ENCODE peak calls at places on chromosomes 4 and X, in seven cellular contexts. R is activated CD4-positive, alpha-beta T cell treated with anti-CD3 and anti-CD28 coated beads, Interleukin-2, amount 10 ng/mL, durations not matched to agents 24 days and 14 days; C is body of pancreas; G is AG09309; P is GM13977; L is MCF 10A; Q is neuronal stem cell. J is an unnamed sample.

GRCh38 chr4:153116101-153116680 is 88.1 kb upstream of the TRIM2 start:
- DNase-seq in R (no peak), C (no peak), G (no peak), P (no peak), L (no peak), Q (no peak), J (no peak)

GRCh38 chrX:133364201-133364600 is 51.1 kb downstream of the GPC4 start:
- DNase-seq in R (no peak), C (no peak), G (no peak), P (no peak), L (no peak), Q (no peak), J (no peak)

GRCh38 chr4:156970501-156971167 is 965 bp downstream of the PDGFC start:
- DNase-seq in R (no peak), C (peak; percentile 70), G (no peak), P (peak; percentile 23), L (peak; percentile 83), Q (peak; percentile 54), J (peak; percentile 20)

GRCh38 chr4:113869743-113870375 is 108.3 kb upstream of the CAMK2D start:
- DNase-seq in R (peak; percentile 67), C (no peak), G (no peak), P (peak; percentile 14), L (peak; percentile 72), Q (no peak), J (no peak)

GRCh38 chr4:174318829-174319764 is 35.4 kb downstream of the CEP44 start:
- DNase-seq in R (peak; percentile 60), C (no peak), G (no peak), P (peak; percentile 24), L (peak; percentile 48), Q (peak; percentile 11), J (no peak)

GRCh38 chr4:100248476-100248875 is 58.2 kb upstream of the DDIT4L start:
- DNase-seq in R (no peak), C (no peak), G (no peak), P (no peak), L (no peak), Q (no peak), J (no peak)

GRCh38 chr4:186144596-186145569 is 40.4 kb downstream of the FAM149A start:
- DNase-seq in R (peak; percentile 67), C (peak; percentile 56), G (no peak), P (peak; percentile 61), L (peak; percentile 33), Q (peak; percentile 77), J (no peak)

GRCh38 chrX:116873678-116874077 is 410.9 kb upstream of the CT83 start:
- DNase-seq in R (no peak), C (no peak), G (peak; percentile 35), P (no peak), L (peak; percentile 46), Q (no peak), J (no peak)

GRCh38 chrX:15686818-15687685 is 22.4 kb upstream of the CLTRN start:
- DNase-seq in R (peak; percentile 87), C (peak; percentile 70), G (peak; percentile 14), P (peak; percentile 50), L (peak; percentile 78), Q (peak; percentile 31), J (peak; percentile 20)

GRCh38 chrX:386768-387575 is at the start of gene PPP2R3B:
- DNase-seq in R (peak; percentile 100), C (peak; percentile 99), G (peak; percentile 88), P (peak; percentile 100), L (peak; percentile 97), Q (peak; percentile 98), J (peak; percentile 96)

GRCh38 chr4:159946983-159947645 is 844.2 kb downstream of the RAPGEF2 start:
- DNase-seq in R (no peak), C (no peak), G (peak; percentile 32), P (peak; percentile 41), L (peak; percentile 77), Q (peak; percentile 55), J (no peak)

GRCh38 chr4:119743644-119744043 is 115.0 kb upstream of the PDE5A start:
- DNase-seq in R (no peak), C (no peak), G (no peak), P (no peak), L (no peak), Q (no peak), J (no peak)

GRCh38 chr4:186781032-186781917 is 57.6 kb upstream of the FAT1 start:
- DNase-seq in R (no peak), C (no peak), G (no peak), P (no peak), L (peak; percentile 62), Q (no peak), J (no peak)

GRCh38 chr4:178689926-178690325 is 1247.7 kb upstream of the AGA start:
- DNase-seq in R (no peak), C (no peak), G (no peak), P (no peak), L (no peak), Q (peak; percentile 41), J (no peak)

GRCh38 chrX:49264460-49264859 is at the start of gene FOXP3:
- DNase-seq in R (no peak), C (no peak), G (no peak), P (no peak), L (no peak), Q (no peak), J (no peak)

GRCh38 chrX:46735625-46736024 is 23.3 kb downstream of the SLC9A7 start:
- DNase-seq in R (no peak), C (no peak), G (no peak), P (no peak), L (no peak), Q (no peak), J (no peak)

GRCh38 chrX:133415276-133416105 is at the start of gene GPC4:
- DNase-seq in R (peak; percentile 49), C (peak; percentile 83), G (no peak), P (peak; percentile 36), L (peak; percentile 53), Q (peak; percentile 51), J (peak; percentile 29)

GRCh38 chr4:132227349-132228165 is 921.5 kb upstream of the PCDH10 start:
- DNase-seq in R (peak; percentile 65), C (peak; percentile 38), G (no peak), P (no peak), L (peak; percentile 6), Q (no peak), J (peak; percentile 67)

GRCh38 chr4:54382623-54383022 is 153.5 kb downstream of the PDGFRA start:
- DNase-seq in R (no peak), C (no peak), G (no peak), P (no peak), L (no peak), Q (no peak), J (no peak)

GRCh38 chr4:152738812-152739211 is 40.7 kb downstream of the TIGD4 start:
- DNase-seq in R (no peak), C (no peak), G (no peak), P (no peak), L (peak; percentile 8), Q (no peak), J (no peak)

GRCh38 chrX:1902901-1903379 is 288.1 kb downstream of the ASMT start:
- DNase-seq in R (no peak), C (no peak), G (no peak), P (no peak), L (no peak), Q (no peak), J (no peak)

GRCh38 chr4:4248885-4249203 is 821 bp upstream of the TMEM128 start:
- DNase-seq in R (no peak), C (no peak), G (no peak), P (no peak), L (no peak), Q (no peak), J (no peak)

GRCh38 chr4:174241162-174241561 is 42.3 kb downstream of the FBXO8 start:
- DNase-seq in R (no peak), C (no peak), G (no peak), P (no peak), L (no peak), Q (no peak), J (no peak)

GRCh38 chr4:112058433-112058832 is 86.8 kb upstream of the FAM241A start:
- DNase-seq in R (no peak), C (no peak), G (no peak), P (no peak), L (no peak), Q (no peak), J (no peak)

GRCh38 chr4:94412019-94413017 is 39.4 kb upstream of the PDLIM5 start:
- DNase-seq in R (no peak), C (peak; percentile 16), G (peak; percentile 33), P (no peak), L (peak; percentile 94), Q (no peak), J (no peak)

GRCh38 chrX:129931411-129932136 is 25.6 kb downstream of the UTP14A start:
- DNase-seq in R (peak; percentile 90), C (peak; percentile 95), G (peak; percentile 71), P (peak; percentile 89), L (peak; percentile 88), Q (peak; percentile 85), J (no peak)

GRCh38 chr4:159024828-159025227 is 78.1 kb upstream of the RAPGEF2 start:
- DNase-seq in R (no peak), C (no peak), G (no peak), P (no peak), L (no peak), Q (no peak), J (no peak)

GRCh38 chrX:49186125-49187027 is at the start of gene PRICKLE3:
- DNase-seq in R (peak; percentile 93), C (peak; percentile 89), G (no peak), P (peak; percentile 84), L (peak; percentile 70), Q (no peak), J (no peak)

GRCh38 chr4:19309365-19309764 is 942.3 kb upstream of the SLIT2 start:
- DNase-seq in R (no peak), C (no peak), G (peak; percentile 44), P (no peak), L (peak; percentile 44), Q (no peak), J (no peak)

J was measured in iPS DF 6.9.